ENCODE peak calls at places on chromosomes 16 and 17, in five cellular contexts. A, Q, X, J and C are unnamed samples.

GRCh38 chr16:48347980-48348379 is 37.2 kb downstream of the SIAH1 start:
- DNase-seq in A (no peak), J (no peak), X (no peak), Q (no peak), C (no peak)

GRCh38 chr16:72856797-72857196 is 191.1 kb downstream of the ZFHX3 start:
- DNase-seq in A (no peak), J (no peak), Q (no peak), X (peak; percentile 11), C (no peak)

GRCh38 chr16:82439678-82440293 is 187.0 kb upstream of the CDH13 start:
- DNase-seq in X (peak; percentile 8), J (no peak), Q (no peak), A (peak; percentile 10), C (no peak)

GRCh38 chr16:50841081-50841886 is 99.4 kb downstream of the CYLD start:
- DNase-seq in X (no peak), J (no peak), A (peak; percentile 13), Q (no peak), C (peak; percentile 25)

GRCh38 chr17:340074-340473 is 12.5 kb downstream of the RPH3AL start:
- DNase-seq in A (no peak), Q (no peak), J (no peak), X (no peak), C (no peak)

GRCh38 chr17:8994319-8994718 is 27.0 kb upstream of the NTN1 start:
- DNase-seq in J (peak; percentile 42), X (peak; percentile 50), Q (peak; percentile 34), A (peak; percentile 58), C (peak; percentile 66)

GRCh38 chr17:64773386-64773835 is 111.3 kb upstream of the SMURF2 start:
- DNase-seq in Q (no peak), X (no peak), A (no peak), J (no peak), C (no peak)

GRCh38 chr17:41912925-41913324 is 5.8 kb downstream of the ACLY start:
- DNase-seq in A (no peak), X (no peak), J (no peak), Q (no peak), C (no peak)

GRCh38 chr17:78126895-78127239 is 1.7 kb downstream of the TMC6 start:
- DNase-seq in Q (no peak), J (no peak), A (no peak), X (no peak), C (peak; percentile 52)

GRCh38 chr17:40110457-40110856 is 10.1 kb upstream of the NR1D1 start:
- DNase-seq in X (no peak), Q (no peak), A (no peak), J (no peak), C (no peak)

GRCh38 chr17:60468371-60468770 is 46.1 kb downstream of the CHCT1 start:
- DNase-seq in X (peak; percentile 14), J (no peak), A (peak; percentile 44), Q (no peak), C (no peak)

GRCh38 chr16:50301626-50302471 is 35.5 kb downstream of the ADCY7 start:
- DNase-seq in X (peak; percentile 83), Q (no peak), J (no peak), A (peak; percentile 55), C (peak; percentile 24)

GRCh38 chr17:42221886-42222745 is 27.8 kb upstream of the GHDC start:
- DNase-seq in X (peak; percentile 61), A (peak; percentile 82), Q (peak; percentile 16), J (no peak), C (peak; percentile 15)

GRCh38 chr16:58020628-58021521 is 4.7 kb upstream of the MMP15 start:
- DNase-seq in Q (peak; percentile 65), A (peak; percentile 54), J (no peak), X (peak; percentile 52), C (peak; percentile 56)

GRCh38 chr17:44918006-44918405 is 2.7 kb upstream of the GFAP start:
- DNase-seq in A (no peak), Q (no peak), X (no peak), J (no peak), C (no peak)

GRCh38 chr16:87017388-87018012 is 299.7 kb downstream of the C16orf95 start:
- DNase-seq in J (no peak), X (peak; percentile 89), Q (no peak), A (peak; percentile 86), C (no peak)

GRCh38 chr17:75695830-75696271 is 25.4 kb upstream of the ITGB4 start:
- DNase-seq in X (no peak), J (no peak), Q (peak; percentile 53), A (no peak), C (no peak)

GRCh38 chr16:78775161-78775561 is 675.7 kb downstream of the WWOX start:
- DNase-seq in A (no peak), X (no peak), J (no peak), Q (no peak), C (no peak)